ENCODE peak calls at places on chromosomes 4 and X, in four cellular contexts. W is iris pigment epithelial cell, H is kidney tubule cell, V is T-helper 2 cell. B is an unnamed sample.

GRCh38 chr4:97770222-97770621 is 373.1 kb downstream of the STPG2 start:
- DNase-seq in W (no peak), H (no peak), V (no peak), B (no peak)

GRCh38 chrX:53438832-53439230 is 4.7 kb upstream of the HSD17B10 start:
- DNase-seq in W (no peak), H (no peak), V (no peak), B (no peak)

GRCh38 chrX:17030580-17031285 is 84.3 kb downstream of the REPS2 start:
- DNase-seq in W (peak), H (no peak), V (no peak), B (no peak)

GRCh38 chr4:142404191-142404611 is 441.9 kb downstream of the INPP4B start:
- DNase-seq in W (peak), H (peak), V (no peak), B (no peak)

GRCh38 chr4:173505924-173506779 is 23.9 kb downstream of the HAND2 start:
- DNase-seq in W (peak), H (peak), V (peak), B (peak)

GRCh38 chrX:40172169-40172979 is 74.6 kb upstream of the BCOR start:
- DNase-seq in W (peak), H (peak), V (no peak), B (no peak)

GRCh38 chrX:102746134-102746584 is 25.6 kb downstream of the GPRASP3 start:
- DNase-seq in W (peak), H (peak), V (no peak), B (no peak)

GRCh38 chrX:100381613-100382012 is 28.5 kb downstream of the PCDH19 start:
- DNase-seq in W (peak), H (no peak), V (no peak), B (no peak)

GRCh38 chr4:57098945-57099344 is 11.2 kb downstream of the IGFBP7 start:
- DNase-seq in W (peak), H (no peak), V (no peak), B (no peak)

GRCh38 chr4:16862688-16863087 is 35.8 kb downstream of the LDB2 start:
- DNase-seq in W (no peak), H (no peak), V (no peak), B (no peak)

GRCh38 chr4:156830356-156830755 is 141.2 kb downstream of the PDGFC start:
- DNase-seq in W (peak), H (peak), V (no peak), B (no peak)

B was measured in stimulated activated effector memory CD8-positive, alpha-beta T cell treated with anti-CD3 and anti-CD28 coated beads, Interleukin-12 subunit alpha, Interleukin-12 subunit beta, amount 100 ng/mL, for 72 hours.